ENCODE peak calls at places on chromosomes 4 and X, in four cellular contexts. One of them, this sample, is unnamed.
A peak's percentile ranks its signal among the peaks of the same experiment; 100 is the strongest.

GRCh38 chrX:126967225-126967624 is 147.7 kb downstream of the PRR32 start:
- DNase-seq in GM12878: no peak
- DNase-seq in HCT116: no peak
- DNase-seq in H1: no peak
- DNase-seq in this sample: no peak

GRCh38 chr4:1746265-1746691 is 25.0 kb downstream of the TACC3 start:
- DNase-seq in GM12878: no peak
- DNase-seq in HCT116: peak; percentile 46
- DNase-seq in H1: peak; percentile 85
- DNase-seq in this sample: peak; percentile 86

GRCh38 chr4:123405212-123405856 is 8.7 kb downstream of the SPRY1 start:
- DNase-seq in GM12878: no peak
- DNase-seq in HCT116: no peak
- DNase-seq in H1: no peak
- DNase-seq in this sample: no peak

GRCh38 chr4:6720202-6720699 is 4.3 kb downstream of the BLOC1S4 start:
- DNase-seq in GM12878: no peak
- DNase-seq in HCT116: peak; percentile 43
- DNase-seq in H1: no peak
- DNase-seq in this sample: peak; percentile 87

GRCh38 chrX:29690061-29690460 is 525.3 kb upstream of the MAGEB2 start:
- DNase-seq in GM12878: no peak
- DNase-seq in HCT116: no peak
- DNase-seq in H1: no peak
- DNase-seq in this sample: no peak

GRCh38 chr4:118352843-118353373 is at the start of gene PRSS12:
- DNase-seq in GM12878: no peak
- DNase-seq in HCT116: peak; percentile 57
- DNase-seq in H1: peak; percentile 57
- DNase-seq in this sample: peak; percentile 42

GRCh38 chr4:184664445-184665210 is 15.1 kb downstream of the PRIMPOL start:
- DNase-seq in GM12878: no peak
- DNase-seq in HCT116: no peak
- DNase-seq in H1: no peak
- DNase-seq in this sample: peak; percentile 63

GRCh38 chrX:123698979-123699378 is 33.9 kb downstream of the THOC2 start:
- DNase-seq in GM12878: no peak
- DNase-seq in HCT116: no peak
- DNase-seq in H1: no peak
- DNase-seq in this sample: no peak

GRCh38 chrX:95057341-95057740 is 1383.3 kb downstream of the FAM133A start:
- DNase-seq in GM12878: no peak
- DNase-seq in HCT116: no peak
- DNase-seq in H1: no peak
- DNase-seq in this sample: no peak

GRCh38 chr4:22268350-22269025 is 247.4 kb downstream of the ADGRA3 start:
- DNase-seq in GM12878: no peak
- DNase-seq in HCT116: no peak
- DNase-seq in H1: no peak
- DNase-seq in this sample: no peak

GRCh38 chr4:94577136-94577535 is 125.4 kb downstream of the PDLIM5 start:
- DNase-seq in GM12878: no peak
- DNase-seq in HCT116: no peak
- DNase-seq in H1: no peak
- DNase-seq in this sample: no peak

GRCh38 chr4:109959195-109959594 is 46.5 kb downstream of the EGF start:
- DNase-seq in GM12878: no peak
- DNase-seq in HCT116: no peak
- DNase-seq in H1: no peak
- DNase-seq in this sample: no peak

GRCh38 chr4:133801858-133802257 is 399.7 kb downstream of the PABPC4L start:
- DNase-seq in GM12878: no peak
- DNase-seq in HCT116: no peak
- DNase-seq in H1: no peak
- DNase-seq in this sample: no peak
- TF ChIP-seq EGR1 in GM12878: no peak
- TF ChIP-seq EGR1 in HCT116: no peak
- TF ChIP-seq EGR1 in H1: no peak
- TF ChIP-seq EGR1 in this sample: no peak

GRCh38 chrX:134676440-134676839 is 18.2 kb upstream of the PLAC1 start:
- DNase-seq in GM12878: no peak
- DNase-seq in HCT116: no peak
- DNase-seq in H1: no peak
- DNase-seq in this sample: no peak
- TF ChIP-seq EGR1 in GM12878: no peak
- TF ChIP-seq EGR1 in HCT116: no peak
- TF ChIP-seq EGR1 in H1: no peak
- TF ChIP-seq EGR1 in this sample: no peak

GRCh38 chrX:12297353-12297752 is 159.1 kb downstream of the FRMPD4 start:
- DNase-seq in GM12878: no peak
- DNase-seq in HCT116: no peak
- DNase-seq in H1: no peak
- DNase-seq in this sample: no peak

GRCh38 chrX:12292996-12293765 is 154.9 kb downstream of the FRMPD4 start:
- DNase-seq in GM12878: no peak
- DNase-seq in HCT116: no peak
- DNase-seq in H1: no peak
- DNase-seq in this sample: no peak
- TF ChIP-seq EGR1 in GM12878: no peak
- TF ChIP-seq EGR1 in HCT116: no peak
- TF ChIP-seq EGR1 in H1: no peak
- TF ChIP-seq EGR1 in this sample: no peak

GRCh38 chr4:158769175-158769831 is 477 bp downstream of the FNIP2 start:
- DNase-seq in GM12878: no peak
- DNase-seq in HCT116: no peak
- DNase-seq in H1: no peak
- DNase-seq in this sample: peak; percentile 45
- TF ChIP-seq EGR1 in GM12878: no peak
- TF ChIP-seq EGR1 in HCT116: no peak
- TF ChIP-seq EGR1 in H1: no peak
- TF ChIP-seq EGR1 in this sample: peak; percentile 10

GRCh38 chrX:58025979-58026378 is 115.7 kb upstream of the ZXDA start:
- DNase-seq in GM12878: no peak
- DNase-seq in HCT116: peak; percentile 26
- DNase-seq in H1: no peak
- DNase-seq in this sample: peak; percentile 24
- TF ChIP-seq EGR1 in GM12878: no peak
- TF ChIP-seq EGR1 in HCT116: no peak
- TF ChIP-seq EGR1 in H1: no peak
- TF ChIP-seq EGR1 in this sample: no peak

GRCh38 chr4:165874799-165875371 is 1.8 kb downstream of the TLL1 start:
- DNase-seq in GM12878: no peak
- DNase-seq in HCT116: no peak
- DNase-seq in H1: no peak
- DNase-seq in this sample: no peak
- TF ChIP-seq EGR1 in GM12878: no peak
- TF ChIP-seq EGR1 in HCT116: no peak
- TF ChIP-seq EGR1 in H1: no peak
- TF ChIP-seq EGR1 in this sample: no peak

This sample was measured in K562.